ENCODE peak calls at places on chromosomes 13 and 19, in four cellular contexts. One of them, this sample, is unnamed.

GRCh38 chr19:45800009-45800553 is 7.4 kb upstream of the DMWD start:
- DNase-seq in mammary epithelial cell: peak
- DNase-seq in left kidney: peak
- DNase-seq in tibial nerve: no peak
- DNase-seq in this sample: no peak

GRCh38 chr19:38152461-38153379 is 71.3 kb downstream of the DPF1 start:
- DNase-seq in mammary epithelial cell: no peak
- DNase-seq in left kidney: peak
- DNase-seq in tibial nerve: no peak
- DNase-seq in this sample: no peak

GRCh38 chr19:29887498-29887897 is 54.5 kb upstream of the URI1 start:
- DNase-seq in mammary epithelial cell: no peak
- DNase-seq in left kidney: peak
- DNase-seq in tibial nerve: no peak
- DNase-seq in this sample: peak

GRCh38 chr13:111917901-111918300 is 149.0 kb upstream of the SOX1 start:
- DNase-seq in mammary epithelial cell: no peak
- DNase-seq in left kidney: no peak
- DNase-seq in tibial nerve: no peak
- DNase-seq in this sample: no peak

GRCh38 chr13:37945651-37946575 is 76.3 kb upstream of the TRPC4 start:
- DNase-seq in mammary epithelial cell: no peak
- DNase-seq in left kidney: no peak
- DNase-seq in tibial nerve: no peak
- DNase-seq in this sample: no peak

GRCh38 chr19:17778621-17779280 is 16.2 kb upstream of the B3GNT3 start:
- DNase-seq in mammary epithelial cell: no peak
- DNase-seq in left kidney: peak
- DNase-seq in tibial nerve: no peak
- DNase-seq in this sample: no peak

GRCh38 chr19:17479325-17479791 is 9.0 kb downstream of the SLC27A1 start:
- DNase-seq in mammary epithelial cell: peak
- DNase-seq in left kidney: no peak
- DNase-seq in tibial nerve: no peak
- DNase-seq in this sample: no peak

GRCh38 chr19:11881151-11881800 is 6.3 kb upstream of the ZNF69 start:
- DNase-seq in mammary epithelial cell: peak
- DNase-seq in left kidney: peak
- DNase-seq in tibial nerve: no peak
- DNase-seq in this sample: no peak

GRCh38 chr13:30796833-30797601 is 61.7 kb downstream of the ALOX5AP start:
- DNase-seq in mammary epithelial cell: peak
- DNase-seq in left kidney: no peak
- DNase-seq in tibial nerve: no peak
- DNase-seq in this sample: no peak

GRCh38 chr19:8629184-8629583 is 1.2 kb upstream of the NFILZ start:
- DNase-seq in mammary epithelial cell: no peak
- DNase-seq in left kidney: no peak
- DNase-seq in tibial nerve: no peak
- DNase-seq in this sample: no peak

GRCh38 chr19:6891761-6892385 is 4.5 kb downstream of the ADGRE1 start:
- DNase-seq in mammary epithelial cell: no peak
- DNase-seq in left kidney: no peak
- DNase-seq in tibial nerve: no peak
- DNase-seq in this sample: no peak

GRCh38 chr19:43534811-43535761 is 2.1 kb downstream of the ZNF575 start:
- DNase-seq in mammary epithelial cell: no peak
- DNase-seq in left kidney: peak
- DNase-seq in tibial nerve: peak
- DNase-seq in this sample: no peak

GRCh38 chr13:60969659-60970058 is 446.0 kb downstream of the PCDH20 start:
- DNase-seq in mammary epithelial cell: no peak
- DNase-seq in left kidney: no peak
- DNase-seq in tibial nerve: no peak
- DNase-seq in this sample: no peak

GRCh38 chr13:78491978-78492377 is 111.4 kb downstream of the POU4F1 start:
- DNase-seq in mammary epithelial cell: no peak
- DNase-seq in left kidney: no peak
- DNase-seq in tibial nerve: no peak
- DNase-seq in this sample: no peak

GRCh38 chr13:102286326-102286725 is 115.5 kb downstream of the FGF14 start:
- DNase-seq in mammary epithelial cell: peak
- DNase-seq in left kidney: no peak
- DNase-seq in tibial nerve: no peak
- DNase-seq in this sample: no peak

GRCh38 chr13:110944121-110944967 is 29.5 kb upstream of the ANKRD10 start:
- DNase-seq in mammary epithelial cell: peak
- DNase-seq in left kidney: peak
- DNase-seq in tibial nerve: no peak
- DNase-seq in this sample: peak

GRCh38 chr13:29849071-29849541 is 1.3 kb downstream of the UBL3 start:
- DNase-seq in mammary epithelial cell: peak
- DNase-seq in left kidney: peak
- DNase-seq in tibial nerve: no peak
- DNase-seq in this sample: peak

GRCh38 chr19:17868669-17869068 is 3.1 kb upstream of the SLC5A5 start:
- DNase-seq in mammary epithelial cell: no peak
- DNase-seq in left kidney: no peak
- DNase-seq in tibial nerve: no peak
- DNase-seq in this sample: no peak

GRCh38 chr19:3338541-3339181 is 27.7 kb upstream of the NFIC start:
- DNase-seq in mammary epithelial cell: no peak
- DNase-seq in left kidney: no peak
- DNase-seq in tibial nerve: no peak
- DNase-seq in this sample: no peak

GRCh38 chr19:16702123-16702522 is 17.5 kb upstream of the NWD1 start:
- DNase-seq in mammary epithelial cell: peak
- DNase-seq in left kidney: peak
- DNase-seq in tibial nerve: peak
- DNase-seq in this sample: no peak

GRCh38 chr19:3479177-3479818 is 1.0 kb downstream of the SMIM24 start:
- DNase-seq in mammary epithelial cell: no peak
- DNase-seq in left kidney: peak
- DNase-seq in tibial nerve: no peak
- DNase-seq in this sample: no peak

GRCh38 chr19:45641274-45642105 is 2.3 kb upstream of the EML2 start:
- DNase-seq in mammary epithelial cell: peak
- DNase-seq in left kidney: peak
- DNase-seq in tibial nerve: peak
- DNase-seq in this sample: peak

GRCh38 chr19:10333758-10334339 is 520 bp upstream of the RAVER1 start:
- DNase-seq in mammary epithelial cell: no peak
- DNase-seq in left kidney: no peak
- DNase-seq in tibial nerve: no peak
- DNase-seq in this sample: no peak

GRCh38 chr19:9586764-9587163 is 2.5 kb upstream of the ZNF121 start:
- DNase-seq in mammary epithelial cell: peak
- DNase-seq in left kidney: peak
- DNase-seq in tibial nerve: no peak
- DNase-seq in this sample: peak

GRCh38 chr13:75650991-75651390 is 14.9 kb downstream of the LMO7 start:
- DNase-seq in mammary epithelial cell: no peak
- DNase-seq in left kidney: no peak
- DNase-seq in tibial nerve: no peak
- DNase-seq in this sample: no peak

GRCh38 chr13:47213057-47213456 is 316.2 kb upstream of the HTR2A start:
- DNase-seq in mammary epithelial cell: no peak
- DNase-seq in left kidney: no peak
- DNase-seq in tibial nerve: no peak
- DNase-seq in this sample: no peak

GRCh38 chr13:26456578-26457119 is 100.8 kb upstream of the WASF3 start:
- DNase-seq in mammary epithelial cell: no peak
- DNase-seq in left kidney: no peak
- DNase-seq in tibial nerve: no peak
- DNase-seq in this sample: no peak

GRCh38 chr19:13055213-13056051 is 47.2 kb downstream of the LYL1 start:
- DNase-seq in mammary epithelial cell: peak
- DNase-seq in left kidney: peak
- DNase-seq in tibial nerve: peak
- DNase-seq in this sample: peak

GRCh38 chr19:12789098-12789903 is 2.0 kb upstream of the JUNB start:
- DNase-seq in mammary epithelial cell: peak
- DNase-seq in left kidney: peak
- DNase-seq in tibial nerve: no peak
- DNase-seq in this sample: no peak

GRCh38 chr19:36151144-36152051 is 849 bp downstream of the COX7A1 start:
- DNase-seq in mammary epithelial cell: no peak
- DNase-seq in left kidney: peak
- DNase-seq in tibial nerve: peak
- DNase-seq in this sample: peak

GRCh38 chr13:22498006-22498405 is 682.8 kb upstream of the SGCG start:
- DNase-seq in mammary epithelial cell: no peak
- DNase-seq in left kidney: peak
- DNase-seq in tibial nerve: no peak
- DNase-seq in this sample: no peak

This sample was measured in lower leg skin.